ENCODE peak calls at places on chromosomes 16 and 17, in six cellular contexts. H is IMR-90, E is neuronal stem cell, O is H1, I is trophoblast cell, D is mesenchymal stem cell. F is an unnamed sample.
A peak's percentile ranks its signal among the peaks of the same experiment; 100 is the strongest.

GRCh38 chr16:83626676-83627075 is 181.1 kb upstream of the HSBP1 start:
- DNase-seq in O (peak; percentile 16), I (no peak), H (no peak), D (no peak), E (no peak), F (peak; percentile 6)

GRCh38 chr16:86126891-86127290 is 227.9 kb downstream of the IRF8 start:
- DNase-seq in E (no peak), D (no peak), H (no peak), O (no peak), I (no peak), F (no peak)

GRCh38 chr17:38344127-38344745 is 480 bp upstream of the GPR179 start:
- DNase-seq in H (no peak), E (no peak), I (no peak), O (no peak), D (no peak), F (peak; percentile 29)

GRCh38 chr16:11258553-11259287 is 2.7 kb upstream of the SOCS1 start:
- DNase-seq in D (no peak), I (no peak), H (no peak), E (no peak), O (no peak), F (no peak)

GRCh38 chr17:33854596-33854995 is 400.5 kb upstream of the CCL2 start:
- DNase-seq in O (no peak), H (no peak), I (no peak), E (no peak), D (no peak), F (no peak)

GRCh38 chr17:5832886-5833285 is 237.3 kb upstream of the WSCD1 start:
- DNase-seq in H (peak; percentile 83), D (peak; percentile 84), O (no peak), I (no peak), E (peak; percentile 15), F (peak; percentile 29)

GRCh38 chr16:71573387-71574094 is 3.4 kb downstream of the TAT start:
- DNase-seq in E (no peak), I (no peak), H (no peak), D (no peak), O (no peak), F (no peak)

GRCh38 chr16:25258856-25259179 is 1.2 kb upstream of the ZKSCAN2 start:
- DNase-seq in O (no peak), I (no peak), E (no peak), D (no peak), H (no peak), F (no peak)

GRCh38 chr17:57338257-57338919 is 82.1 kb downstream of the MSI2 start:
- DNase-seq in D (no peak), O (no peak), H (no peak), E (no peak), I (no peak), F (no peak)

GRCh38 chr17:76382305-76382802 is 2.1 kb upstream of the SPHK1 start:
- DNase-seq in D (no peak), H (peak; percentile 67), E (peak; percentile 90), O (peak; percentile 84), I (peak; percentile 84), F (peak; percentile 82)

GRCh38 chr17:48997827-48998556 is 807 bp downstream of the IGF2BP1 start:
- DNase-seq in H (no peak), I (no peak), D (peak; percentile 52), O (peak; percentile 55), E (no peak), F (peak; percentile 41)

GRCh38 chr16:88535181-88535856 is 34.9 kb upstream of the ZC3H18 start:
- DNase-seq in E (no peak), O (no peak), D (no peak), I (no peak), H (no peak), F (peak; percentile 31)

GRCh38 chr17:65332375-65332774 is 195.2 kb downstream of the RGS9 start:
- DNase-seq in D (peak; percentile 48), H (peak; percentile 66), O (no peak), E (no peak), I (peak; percentile 73), F (no peak)

GRCh38 chr17:21263351-21263750 is 10.1 kb upstream of the NATD1 start:
- DNase-seq in H (peak; percentile 67), I (no peak), D (peak; percentile 54), E (no peak), O (no peak), F (no peak)

GRCh38 chr17:28478940-28479615 is 5.6 kb downstream of the SLC13A2 start:
- DNase-seq in I (no peak), O (no peak), H (peak; percentile 5), E (no peak), D (peak; percentile 16), F (no peak)

GRCh38 chr17:17679748-17680147 is 1.5 kb upstream of the RAI1 start:
- DNase-seq in H (no peak), O (no peak), D (no peak), E (no peak), I (no peak), F (no peak)

GRCh38 chr17:17680477-17681186 is 626 bp upstream of the RAI1 start:
- DNase-seq in I (no peak), E (no peak), D (no peak), H (no peak), O (no peak), F (no peak)

GRCh38 chr17:17682293-17682736 is 1.1 kb downstream of the RAI1 start:
- DNase-seq in D (peak; percentile 52), O (no peak), H (no peak), I (no peak), E (no peak), F (no peak)

GRCh38 chr17:17681744-17682292 is 560 bp downstream of the RAI1 start:
- DNase-seq in D (no peak), H (no peak), I (no peak), O (no peak), E (no peak), F (no peak)

GRCh38 chr17:17681187-17681743 is at the start of gene RAI1:
- DNase-seq in E (no peak), H (peak; percentile 79), D (peak; percentile 85), I (peak; percentile 39), O (peak; percentile 83), F (peak; percentile 74)
- H2BK120ac ChIP-seq in E (peak within 1 kb of the TSS; percentile 98), H (peak within 1 kb of the TSS; percentile 52), D (peak within 1 kb of the TSS; percentile 92), I (peak within 1 kb of the TSS; percentile 96), O (no peak within 1 kb of the TSS), F (no peak within 1 kb of the TSS)

GRCh38 chr17:15996322-15996721 is 3.2 kb downstream of the ZSWIM7 start:
- DNase-seq in I (no peak), H (no peak), D (no peak), E (no peak), O (peak; percentile 27), F (no peak)
- H2AFZ ChIP-seq in I (no peak overlapping the region), H (no peak overlapping the region), D (no peak overlapping the region), E (no peak overlapping the region), O (no peak overlapping the region), F (no peak overlapping the region)

DNA sequence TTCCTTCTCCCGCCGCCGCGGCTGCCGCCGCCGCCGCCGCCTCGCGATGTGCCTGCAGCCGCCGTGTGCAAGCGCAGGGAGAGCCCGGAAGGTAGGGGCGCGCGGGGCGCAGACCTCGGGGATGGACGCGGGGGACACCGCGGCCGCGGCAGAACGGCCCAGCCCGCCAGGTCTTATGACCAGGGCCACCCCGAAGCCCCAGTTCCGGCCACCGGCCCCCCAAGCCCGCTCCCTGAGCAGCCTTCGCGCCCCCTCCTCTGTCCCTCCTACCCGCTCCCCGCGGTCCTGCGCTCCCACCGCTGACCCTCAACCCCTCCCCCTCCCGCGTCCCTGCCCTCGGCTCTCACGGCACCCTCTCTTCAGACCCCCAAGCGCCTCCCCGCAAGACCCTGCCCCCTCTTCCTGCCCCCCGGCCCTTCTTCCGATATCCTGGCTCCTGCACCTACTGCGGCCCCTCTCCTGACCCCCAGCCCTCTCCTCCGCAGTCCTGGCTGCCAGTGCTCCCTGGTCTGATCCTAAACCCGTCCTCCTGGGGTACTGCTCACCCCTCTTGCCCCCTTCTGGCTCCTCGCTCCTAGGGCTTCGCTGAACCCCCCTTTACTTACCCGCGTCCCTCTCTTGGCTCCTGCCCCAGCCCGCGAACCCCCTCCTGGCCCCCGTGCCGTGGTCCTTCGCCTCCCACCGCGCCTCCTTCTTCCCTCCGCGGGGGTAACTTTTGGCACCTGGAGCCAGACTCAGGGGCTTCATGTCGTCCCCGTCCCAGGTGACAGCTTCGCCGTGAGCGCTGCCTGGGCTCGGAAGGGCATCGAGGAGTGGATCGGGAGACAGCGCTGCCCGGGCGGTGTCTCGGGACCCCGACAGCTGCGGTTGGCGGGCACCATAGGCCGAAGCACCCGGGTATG is 714 bp downstream of the NKD1 start:
- DNase-seq in O (no peak), E (peak; percentile 39), D (peak; percentile 6), I (no peak), H (no peak), F (no peak)
- H2BK120ac ChIP-seq in O (no peak overlapping the region), E (no peak overlapping the region), D (no peak overlapping the region), I (no peak overlapping the region), H (no peak overlapping the region), F (no peak overlapping the region)

GRCh38 chr17:45984368-45984767 is 14.7 kb upstream of the STH start:
- DNase-seq in I (no peak), O (no peak), D (no peak), E (no peak), H (no peak), F (no peak)

GRCh38 chr17:45983614-45984310 is 15.3 kb upstream of the STH start:
- DNase-seq in H (no peak), O (no peak), E (no peak), I (no peak), D (no peak), F (no peak)

GRCh38 chr17:45981306-45981705 is 17.7 kb upstream of the STH start:
- DNase-seq in E (no peak), O (no peak), H (no peak), D (no peak), I (no peak), F (no peak)

GRCh38 chr17:45980855-45981254 is 18.2 kb upstream of the STH start:
- DNase-seq in D (no peak), I (no peak), H (no peak), O (no peak), E (no peak), F (no peak)

GRCh38 chr17:45982791-45983613 is 16.0 kb upstream of the STH start:
- DNase-seq in E (no peak), D (no peak), I (no peak), H (no peak), O (no peak), F (no peak)
- H2AFZ ChIP-seq in E (no peak overlapping the region), D (no peak overlapping the region), I (no peak overlapping the region), H (no peak overlapping the region), O (no peak overlapping the region), F (no peak overlapping the region)

GRCh38 chr17:10205549-10206185 is 7.3 kb upstream of the GAS7 start:
- DNase-seq in E (no peak), I (no peak), D (no peak), H (no peak), O (no peak), F (no peak)

GRCh38 chr17:10215286-10215685 is 16.9 kb upstream of the GAS7 start:
- DNase-seq in O (no peak), D (no peak), I (no peak), E (no peak), H (no peak), F (no peak)

DNA sequence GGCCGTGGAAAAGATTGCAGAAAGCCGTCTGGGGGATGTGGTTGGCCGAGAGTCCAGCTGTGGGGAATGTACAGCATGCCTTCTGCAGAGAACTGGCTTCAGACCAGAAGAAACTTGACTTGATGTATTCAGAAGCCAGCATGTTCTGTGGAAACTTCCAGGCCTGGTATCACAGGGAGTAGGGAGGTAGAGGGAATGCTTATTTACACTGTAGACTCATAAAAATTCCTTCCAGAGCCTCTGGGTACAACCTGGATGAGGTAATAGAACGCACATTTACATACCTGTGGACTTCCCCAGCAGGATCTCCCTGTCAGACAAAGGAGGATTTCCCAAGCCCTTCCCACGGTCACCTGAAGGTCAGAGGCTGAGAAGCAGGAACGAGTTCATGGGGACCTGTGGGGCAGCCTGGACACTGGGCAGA is 11.8 kb upstream of the GAS7 start:
- DNase-seq in H (peak; percentile 58), I (peak; percentile 92), E (no peak), O (peak; percentile 48), D (peak; percentile 22), F (peak; percentile 75)
- H2BK120ac ChIP-seq in H (no peak overlapping the region), I (no peak overlapping the region), E (no peak overlapping the region), O (no peak overlapping the region), D (no peak overlapping the region), F (no peak overlapping the region)

F was measured in H9.